ENCODE peak calls at places on chromosomes 6 and 20, in five cellular contexts. W is glomerular endothelial cell, N is NCI-H69, V is H4, Z is hepatic stellate cell. G is an unnamed sample.

GRCh38 chr6:32196682-32197616 is 4.5 kb upstream of the GPSM3 start:
- DNase-seq in V (no peak), W (no peak), Z (no peak), N (peak; percentile 43), G (no peak)

GRCh38 chr6:148999501-148999900 is 252.7 kb downstream of the UST start:
- DNase-seq in W (no peak), Z (no peak), N (no peak), V (no peak), G (no peak)

GRCh38 chr20:39491711-39492110 is 529.6 kb downstream of the DHX35 start:
- DNase-seq in N (no peak), V (no peak), W (no peak), Z (no peak), G (no peak)

GRCh38 chr6:167827062-167827587 is 414 bp downstream of the AFDN start:
- DNase-seq in N (peak; percentile 81), Z (peak; percentile 58), V (no peak), W (no peak), G (no peak)

GRCh38 chr6:66086532-66086931 is 379.5 kb upstream of the EYS start:
- DNase-seq in W (no peak), N (no peak), Z (no peak), V (no peak), G (no peak)

GRCh38 chr6:140579918-140580317 is 1205.5 kb upstream of the CITED2 start:
- DNase-seq in N (no peak), Z (no peak), V (no peak), W (no peak), G (no peak)

GRCh38 chr20:44336725-44337380 is at the start of gene R3HDML:
- DNase-seq in W (no peak), V (no peak), N (no peak), Z (no peak), G (no peak)

GRCh38 chr20:37075932-37076685 is 19.7 kb downstream of the RBL1 start:
- DNase-seq in N (no peak), W (no peak), Z (peak; percentile 14), V (peak; percentile 27), G (no peak)

GRCh38 chr6:151452750-151453427 is 963 bp upstream of the RMND1 start:
- DNase-seq in W (no peak), N (peak; percentile 68), Z (no peak), V (no peak), G (no peak)

GRCh38 chr6:7912736-7913517 is 2.3 kb upstream of the TXNDC5 start:
- DNase-seq in V (no peak), N (no peak), Z (no peak), W (no peak), G (no peak)

GRCh38 chr6:144576871-144577270 is 291.7 kb downstream of the UTRN start:
- DNase-seq in W (no peak), Z (no peak), V (no peak), N (peak; percentile 46), G (no peak)

GRCh38 chr6:33794910-33795615 is 6.1 kb upstream of the LEMD2 start:
- DNase-seq in N (peak; percentile 89), V (no peak), Z (no peak), W (no peak), G (peak; percentile 33)

GRCh38 chr20:19236371-19237055 is 24.1 kb downstream of the SLC24A3 start:
- DNase-seq in N (no peak), Z (no peak), V (no peak), W (no peak), G (no peak)

GRCh38 chr20:30484009-30484748 is 773.3 kb upstream of the DEFB115 start:
- DNase-seq in W (no peak), Z (no peak), V (no peak), N (no peak), G (no peak)

GRCh38 chr20:47440857-47441773 is 60.6 kb upstream of the NCOA3 start:
- DNase-seq in W (no peak), V (no peak), Z (peak; percentile 74), N (no peak), G (no peak)

G was measured in NCI-H2171 treated with DMSO at 0.1 percent for 48 hours.